ENCODE peak calls at places on chromosomes 13 and 19, in six cellular contexts. S is endothelial cell of umbilical vein, T is HT1080, N is dermis blood vessel endothelial cell, H is EL, F is fibroblast of lung. A is an unnamed sample.
A peak's percentile ranks its signal among the peaks of the same experiment; 100 is the strongest.

GRCh38 chr13:43494206-43494605 is 292.6 kb downstream of the ENOX1 start:
- DNase-seq in S (no peak), F (no peak), H (no peak), T (no peak), N (no peak), A (no peak)

GRCh38 chr13:43874512-43875092 is 4.9 kb downstream of the CCDC122 start:
- DNase-seq in F (peak; percentile 16), N (peak; percentile 41), T (peak; percentile 22), H (peak; percentile 23), S (peak; percentile 34), A (no peak)

GRCh38 chr13:110511509-110512181 is 49.9 kb downstream of the RAB20 start:
- DNase-seq in S (no peak), N (no peak), T (no peak), F (no peak), H (no peak), A (no peak)

GRCh38 chr13:98026457-98026857 is 73.0 kb downstream of the IPO5 start:
- DNase-seq in N (peak; percentile 35), F (peak; percentile 8), H (peak; percentile 42), T (no peak), S (peak; percentile 20), A (no peak)

GRCh38 chr19:982567-983170 is 1.5 kb upstream of the WDR18 start:
- DNase-seq in F (peak; percentile 29), T (peak; percentile 54), H (peak; percentile 62), N (peak; percentile 75), S (peak; percentile 53), A (peak; percentile 89)

GRCh38 chr19:41945135-41945766 is 13.9 kb downstream of the RABAC1 start:
- DNase-seq in F (no peak), N (no peak), H (no peak), T (no peak), S (no peak), A (no peak)

GRCh38 chr13:112685856-112686255 is 4.0 kb upstream of the ATP11A start:
- DNase-seq in S (no peak), F (no peak), H (no peak), T (no peak), N (no peak), A (no peak)

GRCh38 chr13:109131698-109132257 is 502.4 kb downstream of the MYO16 start:
- DNase-seq in H (no peak), N (no peak), F (peak; percentile 37), S (no peak), T (no peak), A (no peak)

GRCh38 chr13:102089177-102089576 is 312.7 kb downstream of the FGF14 start:
- DNase-seq in S (no peak), T (no peak), F (no peak), H (no peak), N (no peak), A (no peak)

GRCh38 chr13:49972709-49973108 is 24.1 kb upstream of the TRIM13 start:
- DNase-seq in S (no peak), T (no peak), H (no peak), N (no peak), F (no peak), A (no peak)

GRCh38 chr13:31122143-31122542 is 39.6 kb downstream of the HSPH1 start:
- DNase-seq in N (no peak), S (no peak), H (no peak), T (no peak), F (no peak), A (no peak)

GRCh38 chr19:45211751-45212381 is 33.3 kb downstream of the BLOC1S3 start:
- DNase-seq in F (peak; percentile 19), S (peak; percentile 46), N (peak; percentile 42), T (no peak), H (no peak), A (peak; percentile 76)

GRCh38 chr13:93345642-93346220 is 119.1 kb downstream of the GPC6 start:
- DNase-seq in H (no peak), S (no peak), N (no peak), F (peak; percentile 59), T (no peak), A (no peak)

A was measured in heart left ventricle.